ENCODE peak calls at places on chromosome 17, in eight cellular contexts. J is foreskin keratinocyte; E is NAMALWA; N is A549; K is substantia nigra; C is activated naive CD4-positive, alpha-beta T cell; P is GOT3; U is activated CD8-positive, alpha-beta memory T cell treated with anti-CD3 and anti-CD28 coated beads for 1 hour. L is an unnamed sample.
A peak's percentile ranks its signal among the peaks of the same experiment; 100 is the strongest.

GRCh38 chr17:69326302-69327059 is 452 bp downstream of the ABCA5 start:
- DNase-seq in J (peak; percentile 49), E (no peak), N (peak; percentile 6), K (no peak), C (no peak), P (no peak), U (no peak), L (no peak)

GRCh38 chr17:77377836-77378235 is 237.1 kb downstream of the SEC14L1 start:
- DNase-seq in J (no peak), E (no peak), N (no peak), K (no peak), C (no peak), P (no peak), U (no peak), L (no peak)

GRCh38 chr17:41483991-41484826 is 3.3 kb upstream of the KRT35 start:
- DNase-seq in J (no peak), E (no peak), N (no peak), K (no peak), C (no peak), P (no peak), U (no peak), L (no peak)

GRCh38 chr17:39225974-39226683 is 384 bp upstream of the STAC2 start:
- DNase-seq in J (no peak), E (no peak), N (peak; percentile 60), K (peak; percentile 21), C (no peak), P (no peak), U (peak; percentile 49), L (no peak)

GRCh38 chr17:59786213-59786535 is 78.7 kb downstream of the VMP1 start:
- DNase-seq in J (no peak), E (no peak), N (no peak), K (no peak), C (no peak), P (no peak), U (no peak), L (no peak)

GRCh38 chr17:29933379-29933778 is 3.4 kb upstream of the SSH2 start:
- DNase-seq in J (peak; percentile 31), E (no peak), N (peak; percentile 61), K (no peak), C (no peak), P (no peak), U (no peak), L (no peak)

GRCh38 chr17:58187675-58188074 is 4.9 kb upstream of the EPX start:
- DNase-seq in J (no peak), E (no peak), N (no peak), K (no peak), C (no peak), P (no peak), U (no peak), L (no peak)

GRCh38 chr17:35729405-35729833 is 2.0 kb upstream of the RASL10B start:
- DNase-seq in J (no peak), E (no peak), N (no peak), K (no peak), C (no peak), P (no peak), U (no peak), L (no peak)

GRCh38 chr17:10668771-10669170 is 11.7 kb upstream of the MYH3 start:
- DNase-seq in J (peak; percentile 13), E (no peak), N (peak; percentile 17), K (no peak), C (no peak), P (no peak), U (no peak), L (no peak)

GRCh38 chr17:27203241-27203640 is 90.7 kb upstream of the WSB1 start:
- DNase-seq in J (peak; percentile 4), E (no peak), N (no peak), K (no peak), C (no peak), P (no peak), U (no peak), L (no peak)

GRCh38 chr17:869067-869466 is 86.9 kb downstream of the MRM3 start:
- DNase-seq in J (no peak), E (no peak), N (no peak), K (peak; percentile 16), C (no peak), P (no peak), U (no peak), L (no peak)

GRCh38 chr17:59038734-59039133 is 67.9 kb downstream of the TRIM37 start:
- DNase-seq in J (no peak), E (no peak), N (no peak), K (no peak), C (no peak), P (no peak), U (no peak), L (no peak)

GRCh38 chr17:82893779-82894178 is 54.0 kb upstream of the ZNF750 start:
- DNase-seq in J (no peak), E (no peak), N (no peak), K (no peak), C (no peak), P (no peak), U (no peak), L (no peak)

GRCh38 chr17:7626307-7626706 is 1.3 kb downstream of the SAT2 start:
- DNase-seq in J (no peak), E (no peak), N (no peak), K (peak; percentile 15), C (no peak), P (no peak), U (no peak), L (no peak)